ENCODE peak calls at places on chromosomes 11 and 22, in six cellular contexts. F is DND-41, J is keratinocyte, B is IMR-90, O is fibroblast of lung, G is neural progenitor cell. K is an unnamed sample. For H3K4me1, the result is how much of the 10 kb centered on the place peaks cover.

GRCh38 chr11:134045799-134046635 is 22.9 kb upstream of the JAM3 start:
- DNase-seq in B (no peak), J (peak), O (no peak), F (no peak), G (peak), K (peak)

GRCh38 chr11:42066113-42066512 is 606.7 kb upstream of the LRRC4C start:
- DNase-seq in F (no peak), G (no peak), J (no peak), B (no peak), O (no peak), K (peak)

GRCh38 chr11:108873305-108873704 is 208.4 kb downstream of the DDX10 start:
- DNase-seq in O (no peak), F (no peak), J (no peak), G (no peak), B (peak), K (no peak)

GRCh38 chr11:45145421-45146071 is 893 bp upstream of the PRDM11 start:
- DNase-seq in B (peak), O (peak), F (no peak), J (no peak), G (peak), K (peak)

GRCh38 chr11:2077061-2077802 is 62.0 kb downstream of the IGF2 start:
- DNase-seq in F (no peak), O (peak), G (no peak), B (peak), J (peak), K (no peak)

GRCh38 chr11:46369458-46370152 is 11.9 kb upstream of the MDK start:
- DNase-seq in J (no peak), O (peak), F (peak), B (peak), G (peak), K (peak)

GRCh38 chr11:22703040-22703439 is 36.6 kb downstream of the GAS2 start:
- DNase-seq in J (peak), F (no peak), B (peak), O (peak), G (peak), K (no peak)

GRCh38 chr22:35301370-35301874 is 1.7 kb downstream of the TOM1 start:
- DNase-seq in J (peak), F (no peak), G (no peak), O (peak), B (peak), K (no peak)

GRCh38 chr11:44906641-44907040 is 44.0 kb downstream of the TP53I11 start:
- DNase-seq in J (no peak), F (no peak), B (no peak), O (no peak), G (no peak), K (no peak)

GRCh38 chr11:65634140-65634436 is 3.8 kb upstream of the SIPA1 start:
- DNase-seq in F (no peak), J (no peak), G (no peak), O (no peak), B (no peak), K (no peak)

GRCh38 chr11:45658292-45658991 is 7.0 kb downstream of the CHST1 start:
- DNase-seq in O (peak), B (peak), G (peak), F (peak), J (no peak), K (peak)

GRCh38 chr11:66420671-66421476 is at the start of gene NPAS4:
- DNase-seq in F (no peak), G (peak), J (no peak), B (no peak), O (no peak), K (no peak)

GRCh38 chr11:12121504-12121903 is 11.1 kb downstream of the MICAL2 start:
- DNase-seq in G (no peak), O (no peak), B (no peak), J (no peak), F (no peak), K (no peak)

GRCh38 chr11:70595016-70595415 is 196.7 kb downstream of the CTTN start:
- DNase-seq in B (no peak), G (no peak), J (no peak), O (no peak), F (no peak), K (no peak)

GRCh38 chr11:44604171-44604581 is 38.7 kb downstream of the CD82 start:
- DNase-seq in G (no peak), B (peak), J (no peak), F (no peak), O (no peak), K (no peak)

GRCh38 chr11:107688322-107688918 is 23.4 kb downstream of the SLN start:
- DNase-seq in G (no peak), O (no peak), J (no peak), B (no peak), F (no peak), K (no peak)

GRCh38 chr22:49628351-49629023 is 199.2 kb downstream of the BRD1 start:
- DNase-seq in O (no peak), J (no peak), B (no peak), G (peak), F (no peak), K (no peak)

GRCh38 chr11:26720003-26720402 is 1.9 kb downstream of the SLC5A12 start:
- DNase-seq in G (no peak), J (no peak), F (no peak), O (no peak), B (no peak), K (no peak)

GRCh38 chr11:15073361-15074205 is at the start of gene CALCB:
- DNase-seq in F (no peak), B (peak), G (peak), O (peak), J (no peak), K (peak)

GRCh38 chr22:31830721-31831070 is 76.9 kb downstream of the DEPDC5 start:
- DNase-seq in O (no peak), J (no peak), F (no peak), B (no peak), G (no peak), K (no peak)

GRCh38 chr11:128704517-128704916 is 10.6 kb downstream of the FLI1 start:
- DNase-seq in G (no peak), F (peak), B (no peak), J (no peak), O (no peak), K (no peak)

GRCh38 chr11:69734841-69735240 is 31.0 kb upstream of the FGF19 start:
- DNase-seq in G (no peak), B (no peak), F (no peak), J (no peak), O (no peak), K (no peak)

GRCh38 chr11:57230316-57230715 is 6.7 kb downstream of the APLNR start:
- DNase-seq in G (no peak), J (no peak), B (no peak), F (no peak), O (no peak), K (no peak)

GRCh38 chr11:9203715-9204311 is 61.3 kb downstream of the DENND5A start:
- DNase-seq in J (no peak), G (peak), O (no peak), F (peak), B (no peak), K (peak)

GRCh38 chr22:32615874-32616564 is 141.4 kb downstream of the FBXO7 start:
- DNase-seq in B (no peak), J (no peak), G (peak), O (no peak), F (no peak), K (peak)

GRCh38 chr22:39110631-39111561 is 13.9 kb downstream of the APOBEC3H start:
- DNase-seq in O (no peak), F (no peak), G (peak), J (no peak), B (no peak), K (peak)

GRCh38 chr11:120722539-120722938 is 211.0 kb downstream of the GRIK4 start:
- DNase-seq in F (no peak), J (no peak), B (no peak), O (no peak), G (peak), K (no peak)

GRCh38 chr11:74384641-74385040 is 13.6 kb downstream of the PGM2L1 start:
- DNase-seq in J (no peak), B (no peak), O (no peak), G (no peak), F (no peak), K (no peak)

GRCh38 chr22:38007330-38007902 is 23.1 kb upstream of the SOX10 start:
- DNase-seq in F (no peak), J (no peak), G (no peak), B (no peak), O (no peak), K (no peak)

GRCh38 chr11:28581286-28582242 is 473.4 kb downstream of the METTL15 start:
- DNase-seq in J (peak), F (no peak), B (peak), O (no peak), G (no peak), K (peak)

GRCh38 chr11:7353100-7353499 is 101.4 kb downstream of the SYT9 start:
- DNase-seq in F (peak), G (peak), J (peak), O (no peak), B (no peak), K (peak)

GRCh38 chr11:12084191-12084717 is 26.1 kb upstream of the MICAL2 start:
- DNase-seq in J (no peak), O (no peak), B (no peak), G (no peak), F (no peak), K (no peak)

GRCh38 chr11:72058416-72059034 is 21.8 kb downstream of the NUMA1 start:
- DNase-seq in J (no peak), G (no peak), O (peak), F (no peak), B (peak), K (no peak)

GRCh38 chr11:45193695-45194094 is 47.3 kb downstream of the PRDM11 start:
- DNase-seq in O (no peak), J (no peak), F (no peak), B (no peak), G (no peak), K (no peak)

GRCh38 chr22:44335903-44336803 is 23.4 kb upstream of the SHISAL1 start:
- DNase-seq in O (no peak), B (no peak), F (no peak), J (no peak), G (peak), K (no peak)

GRCh38 chr11:15123849-15124248 is 9.1 kb downstream of the INSC start:
- DNase-seq in O (peak), J (peak), G (no peak), B (peak), F (no peak), K (no peak)

GRCh38 chr11:102655547-102655946 is 30.4 kb upstream of the MMP20 start:
- DNase-seq in O (no peak), J (no peak), B (no peak), G (no peak), F (no peak), K (no peak)
- H3K4me3 ChIP-seq in O (no peak), J (no peak), B (no peak), G (no peak), F (no peak), K (no peak)

GRCh38 chr22:23221351-23221804 is 41.1 kb downstream of the BCR start:
- DNase-seq in G (no peak), F (no peak), O (no peak), J (no peak), B (no peak), K (no peak)
- H3K4me1 ChIP-seq in G (under half), F (half or more), O (under half), J (half or more), B (under half), K (under half)

GRCh38 chr11:113674397-113674685 is 31.8 kb downstream of the TMPRSS5 start:
- DNase-seq in O (no peak), F (no peak), G (no peak), B (no peak), J (no peak), K (peak)
- H3K9ac ChIP-seq in O (no peak), F (no peak), G (no peak), B (no peak), J (no peak), K (no peak)

DNA sequence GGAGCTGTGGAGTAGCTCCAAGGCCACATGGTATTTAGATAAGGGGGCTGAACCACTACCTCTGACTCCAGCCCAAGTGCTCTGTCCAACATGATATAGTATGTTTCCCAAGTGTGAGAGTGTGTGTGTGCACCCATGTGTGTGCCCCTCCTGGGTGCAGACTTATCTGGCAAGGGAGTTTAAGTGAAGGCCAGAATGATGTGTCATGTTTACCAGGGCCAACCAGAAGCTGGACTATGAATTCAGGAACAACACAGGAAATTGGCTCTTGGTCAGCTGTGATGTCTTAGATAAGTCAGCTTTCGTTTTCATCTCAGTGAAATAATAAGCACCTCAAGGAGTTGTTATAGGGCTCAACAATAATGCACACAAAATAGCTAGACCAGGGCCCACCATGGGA is 121.1 kb downstream of the ME3 start:
- DNase-seq in J (no peak), O (peak), B (peak), F (no peak), G (no peak), K (no peak)
- H3K4me3 ChIP-seq in J (no peak), O (no peak), B (no peak), F (no peak), G (no peak), K (no peak)

GRCh38 chr11:96082936-96083335 is 159.0 kb upstream of the MTMR2 start:
- DNase-seq in O (no peak), B (no peak), J (no peak), G (no peak), F (no peak), K (no peak)
- H3K4me1 ChIP-seq in O (under half), B (under half), J (under half), G (under half), F (under half), K (under half)

K was measured in endodermal cell.